ENCODE peak calls at places on chromosomes 12 and 14, in eight cellular contexts. F is ovary; M is OCI-LY7; V is psoas muscle; K is neural progenitor cell; N is GM12878; B is CD8-positive, alpha-beta memory T cell; H is stomach. R is an unnamed sample. For H3K36me3, the result is how much of the 10 kb centered on the place peaks cover.

GRCh38 chr12:1657616-1658167 is 28.7 kb downstream of the WNT5B start:
- DNase-seq in F (no peak), M (no peak), V (no peak), K (no peak), N (no peak), B (no peak), H (peak), R (no peak)

GRCh38 chr14:68628605-68629310 is 164.1 kb downstream of the ZFP36L1 start:
- DNase-seq in F (no peak), M (no peak), V (no peak), K (peak), N (no peak), B (peak), H (peak), R (peak)

GRCh38 chr14:105107351-105107750 is 42.1 kb upstream of the GPR132 start:
- DNase-seq in F (no peak), M (no peak), V (no peak), K (no peak), N (no peak), B (no peak), H (no peak), R (no peak)

GRCh38 chr12:64180951-64181350 is 41.1 kb downstream of the KICS2 start:
- DNase-seq in F (no peak), M (no peak), V (no peak), K (no peak), N (no peak), B (no peak), H (no peak), R (no peak)

GRCh38 chr12:47017901-47018479 is 61.4 kb upstream of the PCED1B start:
- DNase-seq in F (no peak), M (no peak), V (no peak), K (no peak), N (no peak), B (no peak), H (no peak), R (no peak)

GRCh38 chr14:92635031-92635430 is 113.4 kb downstream of the LGMN start:
- DNase-seq in F (no peak), M (no peak), V (no peak), K (no peak), N (no peak), B (no peak), H (no peak), R (no peak)

GRCh38 chr14:101977311-101978071 is 13.1 kb downstream of the DYNC1H1 start:
- DNase-seq in F (no peak), M (no peak), V (no peak), K (no peak), N (no peak), B (no peak), H (no peak), R (no peak)

GRCh38 chr12:53626702-53627169 is 554 bp upstream of the ATF7 start:
- DNase-seq in F (no peak), M (no peak), V (no peak), K (no peak), N (no peak), B (no peak), H (no peak), R (no peak)

GRCh38 chr12:45050331-45050750 is 558 bp downstream of the DBX2 start:
- DNase-seq in F (no peak), M (no peak), V (no peak), K (peak), N (no peak), B (no peak), H (no peak), R (no peak)

GRCh38 chr12:32161040-32161439 is 54.4 kb downstream of the BICD1 start:
- DNase-seq in F (no peak), M (no peak), V (no peak), K (no peak), N (no peak), B (no peak), H (no peak), R (no peak)

GRCh38 chr12:79012616-79013015 is 148.0 kb downstream of the SYT1 start:
- DNase-seq in F (no peak), M (no peak), V (no peak), K (no peak), N (no peak), B (no peak), H (no peak), R (no peak)

GRCh38 chr12:109827566-109828550 is 5.3 kb downstream of the TRPV4 start:
- DNase-seq in F (no peak), M (no peak), V (peak), K (no peak), N (no peak), B (no peak), H (peak), R (no peak)

GRCh38 chr12:93530358-93530757 is 42.1 kb upstream of the SOCS2 start:
- DNase-seq in F (no peak), M (no peak), V (no peak), K (no peak), N (no peak), B (no peak), H (peak), R (no peak)

GRCh38 chr12:401235-402126 is at the start of gene CCDC77:
- DNase-seq in F (peak), M (peak), V (peak), K (peak), N (peak), B (peak), H (peak), R (peak)

GRCh38 chr12:107917912-107918800 is 143.7 kb downstream of the ASCL4 start:
- DNase-seq in F (no peak), M (peak), V (no peak), K (peak), N (no peak), B (no peak), H (no peak), R (peak)

GRCh38 chr12:109714913-109715244 is 1.3 kb downstream of the FAM222A start:
- DNase-seq in F (no peak), M (no peak), V (no peak), K (no peak), N (no peak), B (no peak), H (no peak), R (no peak)

GRCh38 chr14:57889245-57889644 is 23.4 kb upstream of the SLC35F4 start:
- DNase-seq in F (no peak), M (no peak), V (no peak), K (no peak), N (no peak), B (no peak), H (peak), R (no peak)

GRCh38 chr14:104223101-104223809 is 84.9 kb downstream of the KIF26A start:
- DNase-seq in F (peak), M (no peak), V (peak), K (no peak), N (no peak), B (peak), H (no peak), R (no peak)

GRCh38 chr12:72273851-72274284 is 1.7 kb downstream of the TRHDE start:
- DNase-seq in F (peak), M (no peak), V (no peak), K (no peak), N (no peak), B (no peak), H (no peak), R (no peak)

GRCh38 chr12:124696689-124697476 is 129.5 kb upstream of the NCOR2 start:
- DNase-seq in F (no peak), M (no peak), V (no peak), K (no peak), N (no peak), B (no peak), H (peak), R (no peak)

GRCh38 chr14:75657331-75657730 is 3.3 kb downstream of the ERG28 start:
- DNase-seq in F (no peak), M (no peak), V (no peak), K (no peak), N (no peak), B (no peak), H (no peak), R (no peak)

GRCh38 chr12:15563683-15564082 is 225.5 kb downstream of the EPS8 start:
- DNase-seq in F (no peak), M (no peak), V (no peak), K (no peak), N (no peak), B (no peak), H (no peak), R (no peak)

GRCh38 chr12:3554547-3555115 is 63.6 kb downstream of the PRMT8 start:
- DNase-seq in F (no peak), M (no peak), V (no peak), K (no peak), N (no peak), B (no peak), H (no peak), R (no peak)

GRCh38 chr14:100155049-100155621 is 4.3 kb downstream of the DEGS2 start:
- DNase-seq in F (no peak), M (peak), V (no peak), K (peak), N (no peak), B (no peak), H (no peak), R (no peak)

GRCh38 chr14:72552236-72552635 is 341.7 kb downstream of the DPF3 start:
- DNase-seq in F (no peak), M (no peak), V (no peak), K (no peak), N (no peak), B (no peak), H (no peak), R (no peak)

GRCh38 chr14:68789002-68789797 is 3.7 kb downstream of the ZFP36L1 start:
- DNase-seq in F (peak), M (peak), V (peak), K (peak), N (no peak), B (peak), H (peak), R (no peak)

GRCh38 chr14:30129795-30130194 is 202.1 kb upstream of the PRKD1 start:
- DNase-seq in F (no peak), M (no peak), V (no peak), K (no peak), N (no peak), B (no peak), H (no peak), R (no peak)

GRCh38 chr12:10196210-10196609 is 16.5 kb upstream of the GABARAPL1 start:
- DNase-seq in F (no peak), M (peak), V (no peak), K (no peak), N (peak), B (no peak), H (no peak), R (no peak)

GRCh38 chr12:12372946-12373722 is 16.3 kb downstream of the BORCS5 start:
- DNase-seq in F (no peak), M (no peak), V (no peak), K (no peak), N (no peak), B (no peak), H (no peak), R (no peak)

GRCh38 chr12:27577688-27578087 is 53.7 kb downstream of the PPFIBP1 start:
- DNase-seq in F (no peak), M (no peak), V (no peak), K (no peak), N (no peak), B (no peak), H (no peak), R (no peak)

GRCh38 chr12:23113781-23114180 is 488.8 kb downstream of the ETNK1 start:
- DNase-seq in F (no peak), M (no peak), V (no peak), K (no peak), N (no peak), B (no peak), H (no peak), R (no peak)

GRCh38 chr12:51244269-51244668 is 5.6 kb downstream of the DAZAP2 start:
- DNase-seq in F (no peak), M (no peak), V (no peak), K (no peak), N (no peak), B (no peak), H (no peak), R (no peak)

GRCh38 chr12:62914443-62914909 is 20.5 kb downstream of the PPM1H start:
- DNase-seq in F (no peak), M (no peak), V (no peak), K (no peak), N (no peak), B (no peak), H (no peak), R (peak)

GRCh38 chr12:91180577-91180976 is 2.0 kb downstream of the DCN start:
- DNase-seq in F (no peak), M (no peak), V (no peak), K (no peak), N (no peak), B (no peak), H (no peak), R (no peak)

GRCh38 chr12:55996201-55996714 is 818 bp upstream of the SUOX start:
- DNase-seq in F (peak), M (peak), V (peak), K (peak), N (no peak), B (peak), H (peak), R (no peak)

GRCh38 chr14:101201535-101202125 is 298.1 kb upstream of the RTL1 start:
- DNase-seq in F (peak), M (no peak), V (no peak), K (no peak), N (no peak), B (no peak), H (peak), R (peak)

GRCh38 chr12:79776111-79776510 is 85.3 kb upstream of the PAWR start:
- DNase-seq in F (no peak), M (no peak), V (no peak), K (no peak), N (no peak), B (no peak), H (no peak), R (no peak)

GRCh38 chr12:50390284-50390683 is 6.1 kb downstream of the FAM186A start:
- DNase-seq in F (no peak), M (no peak), V (no peak), K (no peak), N (no peak), B (no peak), H (no peak), R (no peak)

DNA sequence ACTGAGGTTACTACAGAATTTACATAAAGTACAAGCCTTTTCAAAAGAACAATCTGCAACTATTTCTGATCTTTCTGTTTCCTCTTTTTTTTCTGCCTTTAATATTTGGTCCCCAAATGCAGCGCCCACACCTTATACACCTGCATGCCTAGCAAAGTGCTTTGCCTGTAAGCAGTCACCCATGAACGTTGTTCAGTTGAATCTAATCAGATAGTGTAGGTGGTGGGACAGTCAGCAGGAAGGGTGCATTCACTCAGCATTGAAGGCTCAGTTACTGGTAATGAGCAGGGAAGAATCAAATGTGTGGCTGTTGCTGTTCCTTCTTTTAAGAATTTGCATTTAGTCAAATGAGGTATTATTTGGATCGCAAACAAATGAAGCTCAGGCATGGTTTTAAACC is 108.4 kb downstream of the GPR135 start:
- DNase-seq in F (no peak), M (peak), V (no peak), K (no peak), N (peak), B (no peak), H (no peak), R (no peak)
- H3K36me3 ChIP-seq in F (under half), M (half or more), V (under half), K (under half), N (under half), B (under half), H (half or more), R (under half)

GRCh38 chr14:64931123-64931522 is 11.4 kb downstream of the GPX2 start:
- DNase-seq in F (no peak), M (no peak), V (no peak), K (no peak), N (no peak), B (no peak), H (no peak), R (peak)

GRCh38 chr14:64928239-64929002 is 14.1 kb downstream of the GPX2 start:
- DNase-seq in F (no peak), M (peak), V (no peak), K (no peak), N (peak), B (no peak), H (no peak), R (peak)

GRCh38 chr14:64929003-64929337 is 13.6 kb downstream of the GPX2 start:
- DNase-seq in F (no peak), M (no peak), V (no peak), K (no peak), N (no peak), B (no peak), H (no peak), R (no peak)

GRCh38 chr14:64932231-64932630 is 10.3 kb downstream of the GPX2 start:
- DNase-seq in F (no peak), M (no peak), V (no peak), K (no peak), N (no peak), B (no peak), H (no peak), R (no peak)

GRCh38 chr14:64930085-64930843 is 12.3 kb downstream of the GPX2 start:
- DNase-seq in F (no peak), M (no peak), V (no peak), K (no peak), N (no peak), B (no peak), H (no peak), R (peak)
- H3K36me3 ChIP-seq in F (under half), M (half or more), V (half or more), K (under half), N (under half), B (under half), H (half or more), R (half or more)

GRCh38 chr14:51719970-51720369 is 68.3 kb downstream of the FRMD6 start:
- DNase-seq in F (no peak), M (no peak), V (no peak), K (no peak), N (no peak), B (no peak), H (no peak), R (no peak)

GRCh38 chr14:51711505-51711904 is 59.8 kb downstream of the FRMD6 start:
- DNase-seq in F (no peak), M (no peak), V (no peak), K (no peak), N (no peak), B (no peak), H (no peak), R (no peak)

GRCh38 chr14:51715742-51716141 is 64.0 kb downstream of the FRMD6 start:
- DNase-seq in F (no peak), M (no peak), V (no peak), K (peak), N (no peak), B (no peak), H (no peak), R (no peak)

GRCh38 chr14:51715250-51715649 is 63.5 kb downstream of the FRMD6 start:
- DNase-seq in F (no peak), M (no peak), V (no peak), K (no peak), N (no peak), B (no peak), H (no peak), R (no peak)

GRCh38 chr14:51716610-51717009 is 64.9 kb downstream of the FRMD6 start:
- DNase-seq in F (no peak), M (no peak), V (no peak), K (no peak), N (no peak), B (no peak), H (no peak), R (no peak)
- H3K36me3 ChIP-seq in F (under half), M (under half), V (under half), K (under half), N (under half), B (under half), H (half or more), R (half or more)

GRCh38 chr12:133108150-133108549 is 21.9 kb downstream of the ZNF891 start:
- DNase-seq in F (no peak), M (no peak), V (no peak), K (no peak), N (no peak), B (no peak), H (no peak), R (no peak)

GRCh38 chr12:133105620-133106019 is 24.5 kb downstream of the ZNF891 start:
- DNase-seq in F (no peak), M (no peak), V (no peak), K (no peak), N (no peak), B (no peak), H (no peak), R (no peak)

GRCh38 chr12:133106253-133106652 is 23.8 kb downstream of the ZNF891 start:
- DNase-seq in F (no peak), M (no peak), V (no peak), K (no peak), N (no peak), B (no peak), H (no peak), R (no peak)

DNA sequence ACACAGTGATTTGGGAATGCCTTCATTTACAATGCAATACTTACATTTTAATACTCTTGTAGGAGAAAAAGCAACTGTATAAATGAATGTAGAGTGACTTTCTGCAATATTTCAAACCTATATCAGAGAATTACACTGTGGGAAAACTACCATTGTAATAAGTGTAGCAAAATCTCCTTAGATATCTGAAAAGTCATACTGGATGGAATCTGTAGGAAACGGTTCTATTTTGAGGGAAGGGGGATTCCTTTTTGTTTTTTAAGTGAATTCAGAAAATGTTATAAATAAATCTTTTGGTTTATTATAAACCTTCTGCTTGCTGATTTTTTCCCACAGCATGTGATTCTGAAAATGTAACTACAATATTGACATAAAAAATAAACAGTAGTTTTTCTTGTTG is 23.0 kb downstream of the ZNF891 start:
- DNase-seq in F (no peak), M (no peak), V (no peak), K (no peak), N (no peak), B (no peak), H (no peak), R (no peak)
- H3K36me3 ChIP-seq in F (under half), M (half or more), V (under half), K (half or more), N (under half), B (under half), H (half or more), R (half or more)

GRCh38 chr12:122145505-122146330 is 28.3 kb downstream of the IL31 start:
- DNase-seq in F (no peak), M (no peak), V (no peak), K (no peak), N (no peak), B (no peak), H (no peak), R (no peak)

GRCh38 chr12:122140467-122141257 is 33.4 kb downstream of the IL31 start:
- DNase-seq in F (no peak), M (no peak), V (no peak), K (no peak), N (no peak), B (no peak), H (no peak), R (no peak)

GRCh38 chr12:122141911-122142725 is 31.9 kb downstream of the IL31 start:
- DNase-seq in F (no peak), M (no peak), V (peak), K (no peak), N (no peak), B (no peak), H (no peak), R (no peak)

GRCh38 chr12:122144885-122145284 is 29.1 kb downstream of the IL31 start:
- DNase-seq in F (no peak), M (no peak), V (no peak), K (no peak), N (no peak), B (no peak), H (no peak), R (no peak)

GRCh38 chr12:122142857-122143256 is 31.2 kb downstream of the IL31 start:
- DNase-seq in F (no peak), M (no peak), V (no peak), K (no peak), N (no peak), B (no peak), H (no peak), R (no peak)
- H3K36me3 ChIP-seq in F (under half), M (under half), V (half or more), K (under half), N (under half), B (under half), H (half or more), R (half or more)

GRCh38 chr14:22977684-22978486 is 4.5 kb downstream of the AJUBA start:
- DNase-seq in F (peak), M (no peak), V (peak), K (peak), N (no peak), B (no peak), H (peak), R (no peak)
- H3K36me3 ChIP-seq in F (under half), M (under half), V (under half), K (under half), N (under half), B (under half), H (under half), R (under half)

R was measured in esophagus muscularis mucosa.